ENCODE peak calls at places on chromosomes 12 and 14, in four cellular contexts. One of them, this sample, is unnamed.

GRCh38 chr12:99915251-99916082 is 69.3 kb downstream of the ANKS1B start:
- DNase-seq in T-helper 17 cell: no peak
- DNase-seq in head of caudate nucleus: no peak
- DNase-seq in GM04503: peak; percentile 19
- DNase-seq in this sample: no peak

GRCh38 chr12:46553266-46553665 is 180.7 kb upstream of the SLC38A2 start:
- DNase-seq in T-helper 17 cell: no peak
- DNase-seq in head of caudate nucleus: no peak
- DNase-seq in GM04503: no peak
- DNase-seq in this sample: no peak

GRCh38 chr14:99189201-99189801 is 82.7 kb downstream of the BCL11B start:
- DNase-seq in T-helper 17 cell: no peak
- DNase-seq in head of caudate nucleus: no peak
- DNase-seq in GM04503: no peak
- DNase-seq in this sample: no peak

GRCh38 chr12:3704512-3705348 is 48.2 kb downstream of the CRACR2A start:
- DNase-seq in T-helper 17 cell: no peak
- DNase-seq in head of caudate nucleus: no peak
- DNase-seq in GM04503: peak; percentile 14
- DNase-seq in this sample: peak; percentile 19

GRCh38 chr14:71651228-71651627 is 281.0 kb upstream of the RGS6 start:
- DNase-seq in T-helper 17 cell: no peak
- DNase-seq in head of caudate nucleus: no peak
- DNase-seq in GM04503: peak; percentile 85
- DNase-seq in this sample: no peak

GRCh38 chr12:52796429-52796794 is 495 bp upstream of the KRT3 start:
- DNase-seq in T-helper 17 cell: no peak
- DNase-seq in head of caudate nucleus: no peak
- DNase-seq in GM04503: no peak
- DNase-seq in this sample: no peak

GRCh38 chr12:12428047-12428446 is 71.2 kb downstream of the BORCS5 start:
- DNase-seq in T-helper 17 cell: no peak
- DNase-seq in head of caudate nucleus: no peak
- DNase-seq in GM04503: no peak
- DNase-seq in this sample: no peak

GRCh38 chr14:73942180-73942579 is 7.7 kb downstream of the FAM161B start:
- DNase-seq in T-helper 17 cell: no peak
- DNase-seq in head of caudate nucleus: no peak
- DNase-seq in GM04503: no peak
- DNase-seq in this sample: no peak

GRCh38 chr14:96863327-96863985 is 66.3 kb downstream of the VRK1 start:
- DNase-seq in T-helper 17 cell: no peak
- DNase-seq in head of caudate nucleus: no peak
- DNase-seq in GM04503: no peak
- DNase-seq in this sample: no peak

GRCh38 chr12:96810057-96810456 is 97.0 kb upstream of the NEDD1 start:
- DNase-seq in T-helper 17 cell: no peak
- DNase-seq in head of caudate nucleus: no peak
- DNase-seq in GM04503: no peak
- DNase-seq in this sample: no peak

GRCh38 chr14:65439117-65439516 is 26.6 kb downstream of the FUT8 start:
- DNase-seq in T-helper 17 cell: no peak
- DNase-seq in head of caudate nucleus: no peak
- DNase-seq in GM04503: no peak
- DNase-seq in this sample: no peak

GRCh38 chr12:122880668-122881067 is 15.3 kb downstream of the VPS37B start:
- DNase-seq in T-helper 17 cell: no peak
- DNase-seq in head of caudate nucleus: peak; percentile 68
- DNase-seq in GM04503: no peak
- DNase-seq in this sample: peak; percentile 62

GRCh38 chr14:96671218-96671617 is 126.0 kb upstream of the VRK1 start:
- DNase-seq in T-helper 17 cell: no peak
- DNase-seq in head of caudate nucleus: no peak
- DNase-seq in GM04503: no peak
- DNase-seq in this sample: no peak

GRCh38 chr14:68970096-68970612 is 8.9 kb downstream of the ACTN1 start:
- DNase-seq in T-helper 17 cell: no peak
- DNase-seq in head of caudate nucleus: no peak
- DNase-seq in GM04503: no peak
- DNase-seq in this sample: no peak

GRCh38 chr12:7151532-7151931 is 21.4 kb downstream of the CLSTN3 start:
- DNase-seq in T-helper 17 cell: no peak
- DNase-seq in head of caudate nucleus: no peak
- DNase-seq in GM04503: no peak
- DNase-seq in this sample: no peak

GRCh38 chr12:111406474-111407370 is 999 bp downstream of the SH2B3 start:
- DNase-seq in T-helper 17 cell: no peak
- DNase-seq in head of caudate nucleus: no peak
- DNase-seq in GM04503: no peak
- DNase-seq in this sample: peak; percentile 90

GRCh38 chr12:121326996-121327674 is 25.1 kb downstream of the ANAPC5 start:
- DNase-seq in T-helper 17 cell: no peak
- DNase-seq in head of caudate nucleus: peak; percentile 45
- DNase-seq in GM04503: no peak
- DNase-seq in this sample: no peak

GRCh38 chr12:49916129-49916919 is 12.6 kb upstream of the FAIM2 start:
- DNase-seq in T-helper 17 cell: no peak
- DNase-seq in head of caudate nucleus: no peak
- DNase-seq in GM04503: no peak
- DNase-seq in this sample: no peak

GRCh38 chr14:77181603-77182437 is at the start of gene TMEM63C:
- DNase-seq in T-helper 17 cell: peak; percentile 23
- DNase-seq in head of caudate nucleus: peak; percentile 44
- DNase-seq in GM04503: no peak
- DNase-seq in this sample: peak; percentile 16

GRCh38 chr12:65755596-65755978 is 68.7 kb upstream of the HMGA2 start:
- DNase-seq in T-helper 17 cell: no peak
- DNase-seq in head of caudate nucleus: no peak
- DNase-seq in GM04503: no peak
- DNase-seq in this sample: no peak

GRCh38 chr12:106897082-106897481 is 58.6 kb upstream of the TMEM263 start:
- DNase-seq in T-helper 17 cell: no peak
- DNase-seq in head of caudate nucleus: no peak
- DNase-seq in GM04503: no peak
- DNase-seq in this sample: no peak

GRCh38 chr12:98894412-98895085 is 249.5 kb downstream of the APAF1 start:
- DNase-seq in T-helper 17 cell: no peak
- DNase-seq in head of caudate nucleus: peak; percentile 58
- DNase-seq in GM04503: no peak
- DNase-seq in this sample: no peak

GRCh38 chr14:94539181-94539580 is 22.1 kb upstream of the SERPINA4 start:
- DNase-seq in T-helper 17 cell: no peak
- DNase-seq in head of caudate nucleus: no peak
- DNase-seq in GM04503: no peak
- DNase-seq in this sample: no peak

GRCh38 chr12:53624453-53624852 is 1.7 kb downstream of the ATF7 start:
- DNase-seq in T-helper 17 cell: no peak
- DNase-seq in head of caudate nucleus: no peak
- DNase-seq in GM04503: no peak
- DNase-seq in this sample: peak; percentile 58

GRCh38 chr12:108400900-108401480 is 61.9 kb upstream of the CMKLR1 start:
- DNase-seq in T-helper 17 cell: no peak
- DNase-seq in head of caudate nucleus: no peak
- DNase-seq in GM04503: no peak
- DNase-seq in this sample: no peak

GRCh38 chr12:106096376-106096775 is 42.4 kb downstream of the NUAK1 start:
- DNase-seq in T-helper 17 cell: no peak
- DNase-seq in head of caudate nucleus: no peak
- DNase-seq in GM04503: no peak
- DNase-seq in this sample: no peak

GRCh38 chr14:50344116-50344775 is 32.1 kb downstream of the DMAC2L start:
- DNase-seq in T-helper 17 cell: no peak
- DNase-seq in head of caudate nucleus: no peak
- DNase-seq in GM04503: no peak
- DNase-seq in this sample: no peak

GRCh38 chr14:85688024-85688423 is 158.1 kb downstream of the FLRT2 start:
- DNase-seq in T-helper 17 cell: no peak
- DNase-seq in head of caudate nucleus: no peak
- DNase-seq in GM04503: no peak
- DNase-seq in this sample: no peak

GRCh38 chr12:8018666-8019581 is 13.6 kb upstream of the FOXJ2 start:
- DNase-seq in T-helper 17 cell: no peak
- DNase-seq in head of caudate nucleus: no peak
- DNase-seq in GM04503: no peak
- DNase-seq in this sample: peak; percentile 92